ENCODE peak calls at places on chromosomes 12 and 14, in nine cellular contexts. N is progenitor cell of endocrine pancreas, K is gastrocnemius medialis, V is BJ, Y is suprapubic skin, H is GM20000, W is colonic mucosa, U is RWPE1, P is MM.1S. B is an unnamed sample.

GRCh38 chr14:67187210-67187609 is 2.0 kb upstream of the GARIN2 start:
- DNase-seq in H (no peak), K (no peak), P (no peak), V (peak; percentile 55), Y (no peak), U (peak; percentile 82), W (no peak), N (no peak), B (no peak)

GRCh38 chr14:99729991-99730875 is 46.1 kb downstream of the CYP46A1 start:
- DNase-seq in U (peak; percentile 60), N (peak; percentile 93), Y (peak; percentile 79), H (peak; percentile 93), P (peak; percentile 39), W (peak; percentile 73), V (no peak), K (peak; percentile 46), B (peak; percentile 49)

GRCh38 chr12:43789941-43790340 is 16.2 kb downstream of the TWF1 start:
- DNase-seq in Y (no peak), V (no peak), H (no peak), U (no peak), P (no peak), K (no peak), N (no peak), W (no peak), B (no peak)

GRCh38 chr12:51028126-51028810 is 2.1 kb upstream of the SLC11A2 start:
- DNase-seq in P (peak; percentile 57), V (no peak), H (peak; percentile 19), Y (no peak), N (no peak), U (no peak), K (peak; percentile 43), W (peak; percentile 59), B (no peak)

GRCh38 chr12:109069307-109070231 is 17.2 kb downstream of the USP30 start:
- DNase-seq in V (no peak), Y (no peak), U (no peak), K (no peak), W (peak; percentile 80), N (no peak), H (no peak), P (no peak), B (no peak)

GRCh38 chr12:4212845-4213244 is 60.7 kb upstream of the CCND2 start:
- DNase-seq in U (no peak), V (no peak), K (no peak), N (no peak), Y (no peak), W (no peak), P (no peak), H (no peak), B (no peak)

GRCh38 chr12:102966200-102966941 is 8.9 kb downstream of the ASCL1 start:
- DNase-seq in V (no peak), W (no peak), P (no peak), H (no peak), Y (no peak), U (no peak), N (no peak), K (no peak), B (no peak)

GRCh38 chr14:100065942-100066574 is 836 bp downstream of the EVL start:
- DNase-seq in V (no peak), Y (no peak), K (no peak), N (no peak), P (no peak), U (no peak), W (peak; percentile 43), H (peak; percentile 46), B (peak; percentile 41)

GRCh38 chr12:95726903-95727302 is 63.7 kb downstream of the NTN4 start:
- DNase-seq in V (no peak), Y (no peak), H (no peak), U (no peak), K (no peak), N (no peak), P (no peak), W (no peak), B (no peak)

GRCh38 chr12:740921-741320 is 11.5 kb upstream of the WNK1 start:
- DNase-seq in P (no peak), U (no peak), V (no peak), K (no peak), Y (no peak), W (no peak), H (no peak), N (no peak), B (no peak)

DNA sequence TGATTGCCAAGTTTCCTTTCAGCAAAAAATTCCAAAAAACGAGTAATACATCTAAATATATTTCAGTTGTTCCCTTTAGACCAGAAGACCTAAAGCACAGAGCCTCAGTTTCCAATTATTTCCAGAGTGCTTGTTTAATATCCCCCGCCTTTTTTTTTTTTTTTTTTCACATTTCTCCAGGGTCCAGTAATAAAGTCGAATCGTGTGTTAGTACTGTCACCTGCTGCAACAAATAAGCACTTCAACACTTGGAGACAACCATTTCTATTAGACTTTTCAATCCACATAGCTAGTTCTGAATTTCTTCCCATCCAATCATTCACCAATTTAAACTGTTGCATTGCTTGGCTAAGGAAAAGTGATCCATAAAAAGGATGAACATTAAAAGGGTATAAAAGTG is 13.6 kb downstream of the PDE6H start:
- DNase-seq in P (no peak), N (no peak), W (no peak), K (no peak), U (no peak), V (no peak), H (no peak), Y (no peak), B (no peak)
- TF ChIP-seq CTCF in P (peak; percentile 10), N (no peak), W (no peak), K (no peak), U (no peak), V (no peak), H (no peak), Y (no peak), B (no peak)

GRCh38 chr14:104725772-104726548 is 1.9 kb downstream of the ADSS1 start:
- DNase-seq in K (peak; percentile 83), P (no peak), Y (no peak), W (no peak), V (no peak), N (no peak), H (no peak), U (no peak), B (no peak)
- TF ChIP-seq CTCF in K (peak; percentile 14), P (no peak), Y (no peak), W (no peak), V (no peak), N (peak; percentile 44), H (no peak), U (no peak), B (no peak)

GRCh38 chr14:64879635-64880381 is at the start of gene SPTB:
- DNase-seq in Y (peak; percentile 64), N (peak; percentile 19), H (peak; percentile 78), W (peak; percentile 72), V (no peak), U (peak; percentile 10), P (peak; percentile 58), K (peak; percentile 88), B (peak; percentile 38)
- TF ChIP-seq CTCF in Y (no peak), N (peak; percentile 20), H (no peak), W (no peak), V (no peak), U (no peak), P (no peak), K (no peak), B (no peak)

GRCh38 chr12:71755146-71755892 is 656 bp downstream of the RAB21 start:
- DNase-seq in K (peak; percentile 46), V (no peak), W (peak; percentile 47), N (no peak), Y (peak; percentile 75), H (peak; percentile 79), U (peak; percentile 40), P (peak; percentile 30), B (peak; percentile 68)
- TF ChIP-seq CTCF in K (no peak), V (peak; percentile 12), W (no peak), N (no peak), Y (no peak), H (no peak), U (no peak), P (no peak), B (no peak)

GRCh38 chr12:99810718-99811593 is 163.4 kb downstream of the GARIN6 start:
- DNase-seq in P (peak; percentile 53), N (no peak), U (no peak), W (no peak), V (no peak), K (no peak), Y (no peak), H (peak; percentile 3), B (no peak)
- TF ChIP-seq CTCF in P (peak; percentile 40), N (peak; percentile 44), U (peak; percentile 42), W (no peak), V (peak; percentile 25), K (no peak), Y (no peak), H (no peak), B (no peak)

GRCh38 chr14:101337053-101337452 is 224.2 kb upstream of the DIO3 start:
- DNase-seq in V (no peak), W (no peak), Y (no peak), K (no peak), N (no peak), U (no peak), P (no peak), H (no peak), B (no peak)
- TF ChIP-seq CTCF in V (no peak), W (no peak), Y (no peak), K (no peak), N (no peak), U (no peak), P (no peak), H (no peak), B (no peak)

GRCh38 chr12:15590180-15590826 is 198.9 kb downstream of the EPS8 start:
- DNase-seq in P (peak; percentile 60), Y (peak; percentile 65), V (no peak), H (peak; percentile 71), U (peak; percentile 80), N (peak; percentile 43), K (peak; percentile 31), W (peak; percentile 70), B (peak; percentile 22)
- TF ChIP-seq CTCF in P (peak; percentile 84), Y (peak; percentile 82), V (peak; percentile 88), H (peak; percentile 55), U (peak; percentile 80), N (peak; percentile 98), K (peak; percentile 83), W (peak; percentile 81), B (peak; percentile 55)

B was measured in activated B cell treated with CpG ODN at 0.5 μM for 24 hours.